ENCODE peak calls at places on chromosomes 16 and 17, in eight cellular contexts. E is pons; U is activated CD4-positive, alpha-beta T cell treated with anti-CD3 and anti-CD28 coated beads, Interleukin-2, amount 50 U/mL, for 4 hours; O is CD8-positive, alpha-beta T cell; Z is H54; F is fibroblast of mammary gland; B is HCT116; I is AG10803. R is an unnamed sample.

GRCh38 chr17:68759343-68760140 is 158.4 kb upstream of the FAM20A start:
- DNase-seq in U (peak), O (peak), F (peak), I (peak), E (peak), Z (peak), B (peak), R (peak)

GRCh38 chr17:78664476-78665384 is 87.5 kb upstream of the DNAH17 start:
- DNase-seq in I (no peak), O (no peak), Z (no peak), B (no peak), E (peak), F (peak), U (no peak), R (no peak)

GRCh38 chr16:70468776-70469525 is 14.6 kb downstream of the FCSK start:
- DNase-seq in B (no peak), I (no peak), F (no peak), O (no peak), U (no peak), E (no peak), Z (no peak), R (no peak)

GRCh38 chr17:63249256-63250006 is 196.7 kb downstream of the CYB561 start:
- DNase-seq in Z (no peak), U (no peak), F (peak), O (no peak), I (peak), B (no peak), E (peak), R (no peak)

GRCh38 chr16:4214215-4214621 is 27.7 kb downstream of the SRL start:
- DNase-seq in O (no peak), Z (peak), F (peak), I (peak), E (no peak), B (peak), U (no peak), R (peak)

GRCh38 chr17:80063815-80064585 is 27.6 kb downstream of the CCDC40 start:
- DNase-seq in F (peak), B (peak), I (peak), Z (peak), O (no peak), E (peak), U (no peak), R (peak)

GRCh38 chr16:78122774-78123315 is 23.4 kb downstream of the WWOX start:
- DNase-seq in E (peak), O (no peak), B (peak), I (peak), Z (peak), F (peak), U (no peak), R (peak)

GRCh38 chr16:64428463-64428862 is 693.4 kb downstream of the CDH11 start:
- DNase-seq in E (no peak), B (no peak), F (peak), U (no peak), O (no peak), Z (peak), I (peak), R (no peak)

GRCh38 chr17:69948406-69948805 is 126.6 kb upstream of the KCNJ16 start:
- DNase-seq in Z (no peak), E (no peak), I (no peak), F (no peak), U (no peak), B (no peak), O (no peak), R (no peak)

GRCh38 chr17:7695586-7695985 is 7.3 kb downstream of the WRAP53 start:
- DNase-seq in U (no peak), O (no peak), Z (no peak), F (no peak), E (no peak), I (no peak), B (no peak), R (no peak)

GRCh38 chr17:38663125-38663751 is 11.5 kb downstream of the EPOP start:
- DNase-seq in O (peak), U (no peak), I (peak), Z (peak), B (peak), F (peak), E (peak), R (peak)

GRCh38 chr17:58224315-58224714 is 5.3 kb upstream of the MKS1 start:
- DNase-seq in U (no peak), E (no peak), O (no peak), F (peak), B (peak), I (peak), Z (peak), R (peak)

GRCh38 chr16:51535591-51535990 is 384.5 kb upstream of the SALL1 start:
- DNase-seq in I (no peak), O (no peak), U (no peak), B (no peak), F (no peak), Z (no peak), E (no peak), R (no peak)

GRCh38 chr16:5349661-5350060 is 252.1 kb upstream of the EEF2KMT start:
- DNase-seq in I (no peak), F (no peak), B (no peak), O (no peak), Z (no peak), E (no peak), U (no peak), R (no peak)

GRCh38 chr17:32490101-32490482 is 3.3 kb downstream of the CDK5R1 start:
- DNase-seq in F (no peak), U (no peak), Z (no peak), E (no peak), B (no peak), O (no peak), I (no peak), R (no peak)

GRCh38 chr16:84986102-84986501 is 25.2 kb downstream of the ZDHHC7 start:
- DNase-seq in O (no peak), U (peak), F (no peak), I (no peak), E (no peak), B (no peak), Z (no peak), R (no peak)

GRCh38 chr16:83305092-83305491 is 502.7 kb upstream of the HSBP1 start:
- DNase-seq in I (peak), B (no peak), U (no peak), F (peak), Z (peak), O (no peak), E (no peak), R (no peak)

GRCh38 chr17:50768348-50768761 is 1.0 kb upstream of the ANKRD40CL start:
- DNase-seq in U (no peak), E (no peak), O (no peak), F (no peak), I (no peak), Z (no peak), B (peak), R (peak)

GRCh38 chr17:67520282-67520906 is 143.3 kb downstream of the PITPNC1 start:
- DNase-seq in U (no peak), I (peak), F (peak), O (no peak), B (no peak), Z (no peak), E (peak), R (no peak)

GRCh38 chr16:22007509-22008214 is at the start of gene MOSMO:
- DNase-seq in Z (peak), B (no peak), O (peak), E (peak), I (peak), U (peak), F (peak), R (peak)

GRCh38 chr17:40935624-40936023 is 1.8 kb downstream of the KRT23 start:
- DNase-seq in U (no peak), I (no peak), F (no peak), E (no peak), Z (no peak), O (no peak), B (no peak), R (no peak)

GRCh38 chr17:69764137-69764536 is 310.9 kb upstream of the KCNJ16 start:
- DNase-seq in Z (no peak), F (peak), E (no peak), B (no peak), U (no peak), O (no peak), I (peak), R (no peak)

R was measured in A549.